ENCODE peak calls at places on chromosomes 5 and 9, in four cellular contexts. A, D, W and R are unnamed samples.

GRCh38 chr9:95025213-95026170 is 292.0 kb downstream of the FANCC start:
- DNase-seq in A (peak), D (peak), W (no peak), R (peak)

GRCh38 chr5:157497875-157498611 is 38.0 kb downstream of the NIPAL4 start:
- DNase-seq in A (no peak), W (no peak), D (no peak), R (peak)

GRCh38 chr9:96383165-96383939 is at the start of gene SLC35D2:
- DNase-seq in W (no peak), A (peak), D (peak), R (peak)

GRCh38 chr9:107693620-107694326 is 204.2 kb upstream of the KLF4 start:
- DNase-seq in D (peak), W (no peak), A (no peak), R (peak)

GRCh38 chr9:97735070-97735600 is 38.0 kb upstream of the XPA start:
- DNase-seq in D (no peak), W (no peak), A (no peak), R (peak)

GRCh38 chr5:143446535-143447226 is 43.2 kb upstream of the NR3C1 start:
- DNase-seq in D (no peak), W (no peak), A (no peak), R (no peak)

GRCh38 chr5:165844571-165844970 is 2339.2 kb downstream of the MAT2B start:
- DNase-seq in A (peak), W (no peak), D (no peak), R (no peak)

GRCh38 chr5:175343292-175343691 is 100.7 kb downstream of the DRD1 start:
- DNase-seq in W (no peak), D (no peak), A (no peak), R (no peak)

GRCh38 chr5:122844136-122844915 is 1.1 kb upstream of the SNX24 start:
- DNase-seq in A (peak), W (peak), D (no peak), R (peak)

GRCh38 chr9:136693490-136694162 is 6.4 kb upstream of the AGPAT2 start:
- DNase-seq in D (peak), W (no peak), A (peak), R (no peak)

GRCh38 chr5:37767251-37767650 is 72.6 kb downstream of the GDNF start:
- DNase-seq in A (no peak), D (no peak), W (no peak), R (no peak)

GRCh38 chr9:75552941-75553340 is 337.5 kb upstream of the PCSK5 start:
- DNase-seq in D (no peak), A (no peak), W (no peak), R (no peak)

GRCh38 chr5:9105851-9106250 is 440.0 kb downstream of the SEMA5A start:
- DNase-seq in D (peak), A (no peak), W (no peak), R (no peak)

GRCh38 chr9:2666569-2666968 is 45.0 kb downstream of the VLDLR start:
- DNase-seq in D (no peak), W (no peak), A (no peak), R (no peak)